ENCODE peak calls at places on chromosomes 5 and 9, in nine cellular contexts. X is activated CD8-positive, alpha-beta memory T cell treated with anti-CD3 and anti-CD28 coated beads for 4 hours; C is NCI-H1105 treated with DMSO at 0.1 percent for 48 hours; Y is HT1080; S is Kasumi-1; N is GDM1; L is left cardiac atrium; W is fibroblast of pulmonary artery; Z is EL. B is an unnamed sample.

GRCh38 chr9:124137009-124137943 is 120.5 kb upstream of the NEK6 start:
- DNase-seq in X (no peak), C (no peak), Y (no peak), S (no peak), N (no peak), L (no peak), W (peak; percentile 34), Z (no peak), B (no peak)

GRCh38 chr9:121498487-121499176 is 1.0 kb downstream of the GGTA1 start:
- DNase-seq in X (no peak), C (peak; percentile 47), Y (no peak), S (peak; percentile 56), N (no peak), L (peak; percentile 65), W (peak; percentile 67), Z (peak; percentile 62), B (no peak)

GRCh38 chr5:173313311-173313710 is 14.9 kb downstream of the STC2 start:
- DNase-seq in X (no peak), C (no peak), Y (no peak), S (no peak), N (no peak), L (no peak), W (no peak), Z (no peak), B (no peak)

GRCh38 chr9:90870646-90871326 is 69.2 kb downstream of the SYK start:
- DNase-seq in X (no peak), C (peak; percentile 35), Y (no peak), S (peak; percentile 65), N (no peak), L (no peak), W (peak; percentile 64), Z (peak; percentile 32), B (peak; percentile 10)

GRCh38 chr5:79511945-79512493 is 1.9 kb downstream of the HOMER1 start:
- DNase-seq in X (no peak), C (peak; percentile 1), Y (no peak), S (no peak), N (no peak), L (no peak), W (no peak), Z (no peak), B (no peak)

GRCh38 chr5:150580917-150581316 is 59.5 kb upstream of the SYNPO start:
- DNase-seq in X (no peak), C (no peak), Y (no peak), S (no peak), N (no peak), L (no peak), W (no peak), Z (no peak), B (no peak)

GRCh38 chr9:82776508-82776907 is 286.4 kb downstream of the RASEF start:
- DNase-seq in X (no peak), C (no peak), Y (no peak), S (no peak), N (no peak), L (no peak), W (no peak), Z (no peak), B (no peak)

GRCh38 chr5:175824621-175825020 is 46.8 kb upstream of the CPLX2 start:
- DNase-seq in X (no peak), C (no peak), Y (no peak), S (no peak), N (no peak), L (no peak), W (no peak), Z (no peak), B (peak; percentile 53)

GRCh38 chr9:72597181-72597517 is 75.7 kb downstream of the TMC1 start:
- DNase-seq in X (no peak), C (no peak), Y (no peak), S (no peak), N (no peak), L (no peak), W (no peak), Z (no peak), B (no peak)

GRCh38 chr9:105062222-105062850 is 134.4 kb upstream of the ABCA1 start:
- DNase-seq in X (no peak), C (no peak), Y (no peak), S (no peak), N (no peak), L (no peak), W (no peak), Z (no peak), B (no peak)

GRCh38 chr9:101585740-101586139 is 9.0 kb downstream of the PPP3R2 start:
- DNase-seq in X (no peak), C (no peak), Y (no peak), S (peak; percentile 65), N (no peak), L (no peak), W (no peak), Z (no peak), B (no peak)

GRCh38 chr5:135124128-135124527 is 90.1 kb upstream of the PITX1 start:
- DNase-seq in X (no peak), C (no peak), Y (no peak), S (no peak), N (no peak), L (no peak), W (no peak), Z (no peak), B (no peak)

GRCh38 chr9:135822383-135822755 is 85.0 kb downstream of the CAMSAP1 start:
- DNase-seq in X (no peak), C (no peak), Y (no peak), S (no peak), N (no peak), L (no peak), W (no peak), Z (no peak), B (no peak)

GRCh38 chr5:143245929-143246561 is 157.4 kb downstream of the NR3C1 start:
- DNase-seq in X (no peak), C (no peak), Y (peak; percentile 97), S (no peak), N (no peak), L (no peak), W (peak; percentile 88), Z (peak; percentile 98), B (peak; percentile 96)

GRCh38 chr5:157025093-157025698 is 33.7 kb downstream of the HAVCR1 start:
- DNase-seq in X (peak; percentile 43), C (no peak), Y (no peak), S (no peak), N (no peak), L (no peak), W (no peak), Z (no peak), B (no peak)

GRCh38 chr5:51386916-51387853 is 3.9 kb downstream of the ISL1 start:
- DNase-seq in X (no peak), C (no peak), Y (no peak), S (no peak), N (no peak), L (no peak), W (no peak), Z (no peak), B (peak; percentile 53)

GRCh38 chr5:55044093-55044492 is 20.0 kb downstream of the GZMK start:
- DNase-seq in X (no peak), C (no peak), Y (no peak), S (no peak), N (no peak), L (no peak), W (no peak), Z (no peak), B (no peak)

GRCh38 chr9:21331676-21332402 is 3.4 kb downstream of the KLHL9 start:
- DNase-seq in X (no peak), C (no peak), Y (no peak), S (no peak), N (no peak), L (no peak), W (no peak), Z (peak; percentile 48), B (no peak)

GRCh38 chr5:114362977-114363721 is 1.3 kb downstream of the KCNN2 start:
- DNase-seq in X (no peak), C (no peak), Y (no peak), S (no peak), N (no peak), L (no peak), W (no peak), Z (peak; percentile 18), B (no peak)

GRCh38 chr5:90477073-90477472 is 2.4 kb downstream of the POLR3G start:
- DNase-seq in X (no peak), C (no peak), Y (no peak), S (no peak), N (no peak), L (no peak), W (no peak), Z (peak; percentile 32), B (no peak)

GRCh38 chr5:31719988-31720387 is 81.1 kb downstream of the PDZD2 start:
- DNase-seq in X (no peak), C (no peak), Y (no peak), S (no peak), N (no peak), L (no peak), W (no peak), Z (no peak), B (no peak)

GRCh38 chr5:150141544-150142188 is 14.0 kb downstream of the PDGFRB start:
- DNase-seq in X (no peak), C (no peak), Y (no peak), S (no peak), N (no peak), L (no peak), W (peak; percentile 65), Z (peak; percentile 96), B (no peak)

GRCh38 chr9:125747053-125747764 is at the start of gene PBX3:
- DNase-seq in X (peak; percentile 20), C (peak; percentile 24), Y (no peak), S (no peak), N (peak; percentile 51), L (peak; percentile 64), W (no peak), Z (peak; percentile 62), B (peak; percentile 60)

GRCh38 chr9:38059233-38059936 is 9.6 kb downstream of the SHB start:
- DNase-seq in X (no peak), C (no peak), Y (no peak), S (no peak), N (no peak), L (no peak), W (peak; percentile 54), Z (peak; percentile 18), B (no peak)

GRCh38 chr5:78377056-78377717 is 16.8 kb downstream of the SCAMP1 start:
- DNase-seq in X (no peak), C (no peak), Y (peak; percentile 11), S (no peak), N (no peak), L (no peak), W (peak; percentile 38), Z (peak; percentile 31), B (no peak)

GRCh38 chr9:92242115-92242778 is 51.2 kb downstream of the IARS1 start:
- DNase-seq in X (no peak), C (no peak), Y (peak; percentile 72), S (no peak), N (no peak), L (no peak), W (peak; percentile 82), Z (peak; percentile 66), B (peak; percentile 2)

GRCh38 chr5:172443441-172444109 is 10.8 kb downstream of the SH3PXD2B start:
- DNase-seq in X (peak; percentile 11), C (no peak), Y (peak; percentile 90), S (no peak), N (peak; percentile 61), L (peak; percentile 92), W (peak; percentile 98), Z (peak; percentile 95), B (no peak)

GRCh38 chr5:7446913-7447312 is 51.0 kb downstream of the ADCY2 start:
- DNase-seq in X (no peak), C (no peak), Y (no peak), S (no peak), N (no peak), L (no peak), W (no peak), Z (no peak), B (no peak)

B was measured in NCI-H146.